ENCODE peak calls at places on chromosomes 16 and 17, in five cellular contexts. N is gastrocnemius medialis, S is K562, H is fibroblast of pulmonary artery, W is neuronal stem cell. Y is an unnamed sample.

GRCh38 chr17:2929881-2930533 is 133.4 kb downstream of the OR1D5 start:
- DNase-seq in N (no peak), S (peak), W (peak), H (peak), Y (no peak)

GRCh38 chr16:63983401-63983800 is 1138.5 kb downstream of the CDH11 start:
- DNase-seq in H (no peak), W (no peak), S (no peak), N (no peak), Y (no peak)

GRCh38 chr16:10902999-10903398 is 26.0 kb downstream of the CIITA start:
- DNase-seq in N (no peak), H (no peak), W (no peak), S (no peak), Y (no peak)

GRCh38 chr17:7241783-7242716 is at the start of gene GABARAP:
- DNase-seq in W (peak), N (peak), H (peak), S (peak), Y (peak)

GRCh38 chr16:53045554-53046250 is 7.0 kb downstream of the CHD9NB start:
- DNase-seq in H (no peak), W (no peak), N (no peak), S (no peak), Y (no peak)

GRCh38 chr16:4847774-4848587 is 700 bp downstream of the UBN1 start:
- DNase-seq in N (peak), H (peak), S (peak), W (peak), Y (peak)

GRCh38 chr17:45132302-45132568 is at the start of gene PLCD3:
- DNase-seq in S (no peak), W (no peak), H (no peak), N (no peak), Y (no peak)

GRCh38 chr17:73232587-73233373 is 28.9 kb downstream of the CPSF4L start:
- DNase-seq in H (peak), S (peak), W (no peak), N (peak), Y (peak)

GRCh38 chr16:10868562-10869469 is 8.2 kb upstream of the CIITA start:
- DNase-seq in N (peak), H (no peak), W (no peak), S (no peak), Y (no peak)

GRCh38 chr17:30996481-30996880 is 25.6 kb downstream of the RNF135 start:
- DNase-seq in N (no peak), H (no peak), W (no peak), S (no peak), Y (no peak)

GRCh38 chr17:43832168-43832975 is 574 bp downstream of the MPP3 start:
- DNase-seq in H (peak), S (peak), N (no peak), W (no peak), Y (peak)

GRCh38 chr17:66548158-66548557 is 245.7 kb downstream of the PRKCA start:
- DNase-seq in S (no peak), H (no peak), W (no peak), N (no peak), Y (no peak)

GRCh38 chr17:68346448-68346847 is 55.2 kb downstream of the ARSG start:
- DNase-seq in H (no peak), S (no peak), N (no peak), W (no peak), Y (no peak)

GRCh38 chr16:8716052-8716451 is 41.6 kb downstream of the ABAT start:
- DNase-seq in S (no peak), W (no peak), H (no peak), N (no peak), Y (no peak)

GRCh38 chr16:10228779-10229178 is 46.6 kb upstream of the GRIN2A start:
- DNase-seq in S (no peak), H (no peak), W (no peak), N (no peak), Y (no peak)

GRCh38 chr17:51322390-51323029 is 62.2 kb downstream of the UTP18 start:
- DNase-seq in S (peak), N (no peak), W (peak), H (peak), Y (no peak)

GRCh38 chr16:19583665-19584300 is 28.3 kb downstream of the VPS35L start:
- DNase-seq in H (peak), N (no peak), S (peak), W (peak), Y (no peak)

GRCh38 chr17:142102-142661 is 4.8 kb downstream of the SCGB1C2 start:
- DNase-seq in S (no peak), N (no peak), H (peak), W (no peak), Y (peak)

GRCh38 chr16:51151435-51151950 is 423 bp upstream of the SALL1 start:
- DNase-seq in N (no peak), S (no peak), H (peak), W (peak), Y (no peak)

GRCh38 chr17:76382305-76382802 is 2.1 kb upstream of the SPHK1 start:
- DNase-seq in S (no peak), H (no peak), N (no peak), W (peak), Y (no peak)

GRCh38 chr16:31277659-31278260 is 18.0 kb downstream of the ITGAM start:
- DNase-seq in S (no peak), N (no peak), W (no peak), H (no peak), Y (peak)

GRCh38 chr17:14746784-14747575 is 446.1 kb downstream of the HS3ST3B1 start:
- DNase-seq in S (no peak), W (no peak), H (no peak), N (no peak), Y (no peak)

GRCh38 chr17:66511125-66511524 is 208.7 kb downstream of the PRKCA start:
- DNase-seq in W (no peak), S (no peak), H (no peak), N (no peak), Y (no peak)

GRCh38 chr16:85982563-85982939 is 83.6 kb downstream of the IRF8 start:
- DNase-seq in N (no peak), W (no peak), S (no peak), H (no peak), Y (no peak)

GRCh38 chr16:85382717-85383118 is 230.4 kb upstream of the GSE1 start:
- DNase-seq in N (no peak), W (no peak), S (no peak), H (no peak), Y (no peak)

GRCh38 chr16:84091460-84091859 is 25.3 kb downstream of the MBTPS1 start:
- DNase-seq in W (no peak), S (peak), N (no peak), H (no peak), Y (no peak)

GRCh38 chr17:3958200-3958599 is 6.0 kb downstream of the ATP2A3 start:
- DNase-seq in S (no peak), H (no peak), W (no peak), N (no peak), Y (no peak)

GRCh38 chr17:77734371-77735050 is 224.0 kb upstream of the TNRC6C start:
- DNase-seq in H (peak), W (no peak), N (peak), S (peak), Y (peak)

GRCh38 chr17:12328204-12328603 is 307.5 kb downstream of the MAP2K4 start:
- DNase-seq in S (no peak), N (no peak), H (no peak), W (no peak), Y (no peak)

GRCh38 chr17:80477647-80478478 is 1.5 kb upstream of the NPTX1 start:
- DNase-seq in W (no peak), N (no peak), H (peak), S (peak), Y (no peak)

GRCh38 chr17:56536766-56537165 is 56.7 kb upstream of the NOG start:
- DNase-seq in W (no peak), N (no peak), S (no peak), H (no peak), Y (no peak)

GRCh38 chr16:1707193-1707790 is 1.3 kb downstream of the MAPK8IP3 start:
- DNase-seq in H (peak), S (peak), N (no peak), W (no peak), Y (peak)

GRCh38 chr17:80539022-80539421 is 5.6 kb upstream of the RPTOR start:
- DNase-seq in N (no peak), H (no peak), W (no peak), S (peak), Y (no peak)

GRCh38 chr17:1519678-1520077 is 3.3 kb upstream of the INPP5K start:
- DNase-seq in W (no peak), N (no peak), S (no peak), H (no peak), Y (no peak)

GRCh38 chr17:33811006-33811760 is 443.9 kb upstream of the CCL2 start:
- DNase-seq in S (no peak), H (no peak), W (no peak), N (no peak), Y (no peak)
- H3K4me3 ChIP-seq in S (no peak), H (no peak), W (no peak), N (no peak), Y (no peak)

DNA sequence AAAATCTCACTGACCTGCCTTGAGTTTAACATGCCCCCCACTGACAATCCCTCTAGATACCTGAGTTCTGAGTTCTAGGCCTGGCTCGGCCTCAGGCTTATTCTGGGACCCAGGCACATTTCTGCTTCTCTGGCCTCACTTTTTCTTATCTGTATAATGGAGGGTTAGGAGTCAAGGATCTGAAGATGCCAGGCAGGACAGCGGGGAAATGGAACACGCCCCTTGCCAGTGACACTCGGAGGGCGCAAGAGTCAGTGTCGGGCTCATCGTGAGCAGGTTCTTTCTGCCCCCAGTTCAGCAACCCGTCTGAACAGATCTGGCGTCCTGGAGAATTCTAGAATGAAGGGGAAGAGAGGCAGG is 567 bp upstream of the MT3 start:
- DNase-seq in H (no peak), S (no peak), N (no peak), W (no peak), Y (no peak)
- H3K4me3 ChIP-seq in H (no peak), S (no peak), N (peak), W (peak), Y (no peak)

GRCh38 chr16:7545251-7545650 is 212.6 kb downstream of the RBFOX1 start:
- DNase-seq in W (no peak), N (no peak), H (no peak), S (no peak), Y (no peak)
- H3K4me3 ChIP-seq in W (no peak), N (no peak), H (no peak), S (no peak), Y (no peak)

GRCh38 chr17:39701784-39702422 is 2.0 kb downstream of the ERBB2 start:
- DNase-seq in S (no peak), W (no peak), H (no peak), N (no peak), Y (no peak)
- H3K4me3 ChIP-seq in S (no peak), W (no peak), H (no peak), N (no peak), Y (no peak)

GRCh38 chr16:87636050-87636684 is 33.9 kb downstream of the JPH3 start:
- DNase-seq in W (peak), S (peak), N (peak), H (peak), Y (peak)
- H3K4me3 ChIP-seq in W (no peak), S (no peak), N (no peak), H (peak), Y (no peak)

DNA sequence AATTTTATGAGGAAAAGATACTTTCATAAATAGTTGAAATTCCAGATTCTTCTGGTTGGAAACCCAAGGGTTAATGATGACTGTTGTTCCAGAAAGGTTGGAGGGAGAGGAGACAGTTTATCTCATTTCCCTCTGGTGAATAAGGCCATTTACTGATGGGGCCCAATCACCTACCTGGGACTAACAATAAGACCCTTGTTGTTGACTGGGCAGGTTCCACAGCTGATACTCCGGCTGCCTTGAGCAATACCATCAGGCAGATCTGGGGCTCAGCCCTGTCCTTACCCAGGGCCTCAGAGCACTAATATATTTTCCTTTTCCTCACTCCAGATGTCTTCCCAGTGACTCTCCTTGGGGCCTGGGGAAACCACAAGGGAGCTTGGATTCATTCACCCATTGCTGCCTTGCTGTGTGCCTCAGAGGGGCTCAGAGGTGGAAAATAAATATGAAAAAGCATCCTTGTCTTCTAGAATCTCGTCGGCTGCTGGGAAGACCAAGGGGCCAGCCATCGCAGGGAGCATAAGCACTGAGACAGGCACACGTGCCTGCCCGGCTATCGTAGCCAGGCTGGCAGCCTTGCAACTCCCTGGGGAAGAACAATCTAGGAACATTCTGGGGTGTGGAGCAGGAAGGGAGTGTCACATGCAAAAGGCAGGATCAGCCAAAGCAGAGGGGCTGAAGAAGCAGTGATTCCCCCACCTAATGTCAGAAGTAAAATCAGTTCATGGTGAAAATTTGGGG is 54.4 kb downstream of the MPRIP start:
- DNase-seq in W (no peak), S (no peak), N (peak), H (peak), Y (no peak)
- H3K4me3 ChIP-seq in W (no peak), S (no peak), N (no peak), H (no peak), Y (no peak)

DNA sequence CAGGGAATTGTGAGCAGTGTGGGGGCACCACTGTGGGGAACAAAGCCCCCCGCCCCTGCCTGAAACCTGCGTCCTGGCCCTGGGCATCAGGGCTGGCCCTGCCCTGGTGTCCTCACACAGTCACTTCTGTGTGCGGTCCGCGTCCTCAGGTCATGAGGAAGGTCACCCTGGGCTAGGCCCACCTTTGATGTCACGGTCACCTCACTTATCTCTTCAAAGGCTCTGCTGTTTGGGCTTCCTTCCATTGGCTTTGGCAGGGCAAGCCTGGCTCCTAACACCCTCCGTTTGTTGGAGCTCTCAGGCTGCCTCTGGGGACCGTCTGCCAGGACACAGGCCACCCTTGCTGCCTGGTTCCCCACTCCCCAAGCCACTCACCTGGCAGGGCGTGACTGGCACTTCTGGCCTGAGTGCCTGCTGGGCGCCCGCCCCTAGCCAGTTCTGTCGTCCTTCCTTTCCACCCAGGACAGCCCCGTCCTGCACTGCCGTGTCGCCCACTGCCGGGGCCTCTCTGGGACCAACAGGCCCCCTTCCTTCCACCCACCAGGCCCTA is 8.8 kb downstream of the CENPX start:
- DNase-seq in H (no peak), N (no peak), W (no peak), S (no peak), Y (no peak)
- H3K4me3 ChIP-seq in H (no peak), N (no peak), W (no peak), S (no peak), Y (no peak)

DNA sequence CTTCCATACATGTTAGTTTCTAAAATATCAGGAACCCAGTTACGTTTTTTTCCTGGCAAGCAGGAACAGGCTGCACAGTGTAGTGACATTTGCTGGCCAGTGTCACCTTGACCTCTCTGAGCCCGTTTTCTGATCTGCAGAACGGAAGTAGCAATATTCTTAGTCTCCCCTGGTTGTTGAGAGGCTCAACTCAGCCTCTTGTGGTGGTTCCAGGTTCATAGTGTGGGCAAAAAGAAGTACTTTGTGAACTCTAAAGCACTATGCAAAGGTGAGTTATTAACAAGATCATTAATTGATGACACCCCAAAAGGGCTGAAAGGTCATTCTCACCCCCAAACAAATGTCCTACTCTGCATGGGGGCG is 15.7 kb downstream of the IGF2BP1 start:
- DNase-seq in S (no peak), W (no peak), H (no peak), N (no peak), Y (no peak)
- H3K4me3 ChIP-seq in S (no peak), W (peak), H (no peak), N (no peak), Y (no peak)

Y was measured in lower leg skin.